ENCODE peak calls at places on chromosomes 1 and 21, in six cellular contexts. B is CD8-positive, alpha-beta T cell; K is ACHN; P is progenitor cell of endocrine pancreas; A is endothelial cell of umbilical vein; F is cardiac fibroblast. Z is an unnamed sample.

GRCh38 chr1:205259361-205259832 is 31.7 kb downstream of the TMCC2 start:
- DNase-seq in F (peak; percentile 30), K (no peak), B (no peak), A (no peak), P (no peak), Z (no peak)

GRCh38 chr21:34938079-34938764 is 110.9 kb downstream of the RUNX1 start:
- DNase-seq in P (no peak), A (no peak), F (peak; percentile 81), K (peak; percentile 31), B (no peak), Z (no peak)

GRCh38 chr1:192797143-192797542 is 11.7 kb upstream of the RGS2 start:
- DNase-seq in B (no peak), P (no peak), K (no peak), F (no peak), A (no peak), Z (no peak)

GRCh38 chr1:30988045-30988444 is 77.5 kb downstream of the PUM1 start:
- DNase-seq in K (no peak), F (peak; percentile 45), A (no peak), B (no peak), P (no peak), Z (no peak)

GRCh38 chr21:26719750-26720149 is 125.5 kb downstream of the ADAMTS1 start:
- DNase-seq in B (no peak), F (no peak), P (no peak), K (no peak), A (no peak), Z (no peak)

GRCh38 chr1:94463765-94464330 is 45.7 kb downstream of the ABCD3 start:
- DNase-seq in P (no peak), K (peak; percentile 63), A (peak; percentile 74), F (peak; percentile 76), B (no peak), Z (no peak)

GRCh38 chr1:89261926-89262540 is 10.6 kb downstream of the GBP5 start:
- DNase-seq in P (no peak), A (no peak), F (peak; percentile 15), B (no peak), K (no peak), Z (no peak)

GRCh38 chr1:105442901-105443300 is 1613.6 kb upstream of the PRMT6 start:
- DNase-seq in F (no peak), B (no peak), P (no peak), K (no peak), A (no peak), Z (no peak)

GRCh38 chr1:208587110-208587509 is 342.9 kb upstream of the PLXNA2 start:
- DNase-seq in P (no peak), F (no peak), K (no peak), B (no peak), A (no peak), Z (no peak)

GRCh38 chr1:191034126-191034525 is 556.5 kb upstream of the BRINP3 start:
- DNase-seq in A (no peak), B (no peak), K (no peak), F (no peak), P (no peak), Z (no peak)

GRCh38 chr1:41917835-41918449 is 780 bp downstream of the HIVEP3 start:
- DNase-seq in A (peak; percentile 57), F (no peak), B (peak; percentile 44), K (peak; percentile 53), P (peak; percentile 44), Z (peak; percentile 18)

GRCh38 chr1:38778521-38778920 is 81.1 kb downstream of the RRAGC start:
- DNase-seq in A (no peak), F (no peak), B (no peak), P (no peak), K (no peak), Z (no peak)

GRCh38 chr1:236206548-236206947 is 64.2 kb downstream of the GPR137B start:
- DNase-seq in A (no peak), B (no peak), K (no peak), P (no peak), F (no peak), Z (no peak)

GRCh38 chr1:205925730-205926129 is 17.5 kb downstream of the SLC26A9 start:
- DNase-seq in F (peak; percentile 98), A (no peak), B (no peak), P (no peak), K (peak; percentile 60), Z (no peak)

GRCh38 chr21:22728091-22728490 is 1729.9 kb downstream of the NCAM2 start:
- DNase-seq in F (no peak), A (no peak), P (no peak), B (no peak), K (no peak), Z (no peak)

GRCh38 chr1:207748737-207749528 is 2.9 kb upstream of the CD46 start:
- DNase-seq in K (no peak), P (no peak), A (no peak), F (no peak), B (no peak), Z (no peak)

GRCh38 chr21:43609501-43610340 is 49.6 kb downstream of the HSF2BP start:
- DNase-seq in P (no peak), F (peak; percentile 82), B (no peak), A (peak; percentile 93), K (peak; percentile 48), Z (no peak)

GRCh38 chr1:206686486-206687249 is 2.0 kb downstream of the MAPKAPK2 start:
- DNase-seq in F (no peak), K (no peak), B (peak; percentile 33), P (no peak), A (no peak), Z (no peak)

GRCh38 chr1:65343286-65343685 is 33.9 kb downstream of the DNAJC6 start:
- DNase-seq in A (no peak), P (no peak), F (peak; percentile 88), B (no peak), K (no peak), Z (no peak)

GRCh38 chr1:22317231-22317919 is 134.3 kb upstream of the ZBTB40 start:
- DNase-seq in K (peak; percentile 11), A (peak; percentile 26), B (no peak), F (peak; percentile 6), P (peak; percentile 35), Z (no peak)

GRCh38 chr1:232538943-232539302 is 91.0 kb downstream of the SIPA1L2 start:
- DNase-seq in K (no peak), B (no peak), F (no peak), A (no peak), P (no peak), Z (no peak)

GRCh38 chr1:228154685-228155571 is 5.2 kb downstream of the GJC2 start:
- DNase-seq in A (no peak), B (peak; percentile 39), K (no peak), P (no peak), F (no peak), Z (no peak)

GRCh38 chr1:246622035-246622652 is 55.9 kb downstream of the CNST start:
- DNase-seq in A (no peak), B (no peak), K (no peak), F (no peak), P (no peak), Z (no peak)

GRCh38 chr1:215277537-215277936 is 195.0 kb downstream of the KCNK2 start:
- DNase-seq in A (peak; percentile 21), K (no peak), P (no peak), B (no peak), F (peak; percentile 32), Z (no peak)

GRCh38 chr1:198497326-198498220 is 42.9 kb downstream of the ATP6V1G3 start:
- DNase-seq in K (peak; percentile 18), A (peak; percentile 47), F (peak; percentile 64), P (no peak), B (no peak), Z (no peak)

GRCh38 chr21:27505516-27505915 is 538.6 kb upstream of the ADAMTS5 start:
- DNase-seq in K (peak; percentile 27), B (no peak), P (no peak), F (peak; percentile 56), A (no peak), Z (no peak)

GRCh38 chr21:36297938-36298572 is 21.9 kb upstream of the MORC3 start:
- DNase-seq in F (no peak), K (no peak), B (peak; percentile 71), P (no peak), A (no peak), Z (peak; percentile 67)

GRCh38 chr1:160401487-160401805 is 1.1 kb downstream of the VANGL2 start:
- DNase-seq in K (no peak), F (no peak), P (no peak), B (no peak), A (no peak), Z (no peak)

GRCh38 chr1:200875416-200875815 is 2.6 kb downstream of the GPR25 start:
- DNase-seq in P (no peak), F (no peak), B (no peak), A (no peak), K (no peak), Z (no peak)